ENCODE peak calls at places on chromosomes 4 and X, in nine cellular contexts. N, A, X, E, P, F, Q, L and S are unnamed samples.

GRCh38 chr4:118936406-118936805 is 47.8 kb downstream of the SYNPO2 start:
- DNase-seq in P (no peak), E (no peak), A (no peak), Q (no peak), F (no peak), X (no peak), N (no peak), L (no peak), S (no peak)

GRCh38 chr4:86439293-86439692 is 79.4 kb upstream of the MAPK10 start:
- DNase-seq in E (no peak), L (no peak), N (no peak), Q (no peak), X (no peak), A (no peak), P (no peak), F (no peak), S (no peak)

GRCh38 chrX:15882704-15883539 is 28.3 kb upstream of the AP1S2 start:
- DNase-seq in P (no peak), X (no peak), L (no peak), N (no peak), Q (peak), F (no peak), A (peak), E (peak), S (no peak)

GRCh38 chr4:15848191-15848842 is 70.2 kb downstream of the CD38 start:
- DNase-seq in P (no peak), L (no peak), Q (peak), E (no peak), F (no peak), A (no peak), N (no peak), X (no peak), S (no peak)

GRCh38 chrX:133373366-133374079 is 41.8 kb downstream of the GPC4 start:
- DNase-seq in X (no peak), A (no peak), F (no peak), Q (no peak), L (no peak), E (no peak), N (no peak), P (no peak), S (no peak)

GRCh38 chr4:152556814-152557213 is 20.9 kb upstream of the FBXW7 start:
- DNase-seq in E (no peak), L (no peak), N (no peak), F (no peak), X (no peak), P (no peak), Q (no peak), A (no peak), S (no peak)

GRCh38 chr4:156109943-156110925 is 156.6 kb upstream of the CTSO start:
- DNase-seq in F (no peak), A (peak), Q (no peak), N (no peak), E (no peak), L (no peak), X (no peak), P (no peak), S (peak)

GRCh38 chr4:53576676-53577372 is 14.5 kb downstream of the LNX1 start:
- DNase-seq in F (no peak), E (no peak), N (no peak), P (no peak), Q (peak), X (no peak), L (no peak), A (no peak), S (peak)